ENCODE peak calls at places on chromosome 18, in nine cellular contexts. One of them, this sample, is unnamed.

GRCh38 chr18:32879497-32879896 is 106.7 kb upstream of the KLHL14 start:
- DNase-seq in adrenal gland: no peak
- DNase-seq in esophagus squamous epithelium: no peak
- DNase-seq in spleen: no peak
- DNase-seq in breast epithelium: no peak
- DNase-seq in IMR-90: no peak
- DNase-seq in heart left ventricle: no peak
- DNase-seq in ovary: no peak
- DNase-seq in A549: no peak
- DNase-seq in this sample: no peak

GRCh38 chr18:26549486-26550435 is 1.4 kb upstream of the KCTD1 start:
- DNase-seq in esophagus squamous epithelium: no peak
- DNase-seq in ovary: peak; percentile 70
- DNase-seq in A549: peak; percentile 72
- DNase-seq in breast epithelium: peak; percentile 36
- DNase-seq in adrenal gland: peak; percentile 81
- DNase-seq in heart left ventricle: peak; percentile 78
- DNase-seq in IMR-90: peak; percentile 38
- DNase-seq in spleen: peak; percentile 73
- DNase-seq in this sample: peak; percentile 64

GRCh38 chr18:72986103-72986502 is 118.3 kb upstream of the NETO1 start:
- DNase-seq in spleen: no peak
- DNase-seq in IMR-90: no peak
- DNase-seq in esophagus squamous epithelium: no peak
- DNase-seq in A549: no peak
- DNase-seq in adrenal gland: no peak
- DNase-seq in heart left ventricle: no peak
- DNase-seq in breast epithelium: no peak
- DNase-seq in ovary: no peak
- DNase-seq in this sample: no peak

GRCh38 chr18:28176933-28177827 is at the start of gene CDH2:
- DNase-seq in heart left ventricle: peak; percentile 78
- DNase-seq in breast epithelium: no peak
- DNase-seq in esophagus squamous epithelium: no peak
- DNase-seq in ovary: peak; percentile 58
- DNase-seq in IMR-90: peak; percentile 85
- DNase-seq in A549: peak; percentile 86
- DNase-seq in adrenal gland: peak; percentile 90
- DNase-seq in spleen: peak; percentile 83
- DNase-seq in this sample: peak; percentile 85

GRCh38 chr18:36309436-36310391 is 12.2 kb downstream of the FHOD3 start:
- DNase-seq in ovary: peak; percentile 54
- DNase-seq in adrenal gland: peak; percentile 94
- DNase-seq in esophagus squamous epithelium: no peak
- DNase-seq in breast epithelium: peak; percentile 82
- DNase-seq in heart left ventricle: no peak
- DNase-seq in A549: peak; percentile 64
- DNase-seq in IMR-90: peak; percentile 98
- DNase-seq in spleen: no peak
- DNase-seq in this sample: no peak

GRCh38 chr18:12428923-12429322 is 21.2 kb downstream of the PRELID3A start:
- DNase-seq in ovary: no peak
- DNase-seq in heart left ventricle: no peak
- DNase-seq in adrenal gland: no peak
- DNase-seq in A549: no peak
- DNase-seq in IMR-90: no peak
- DNase-seq in spleen: peak; percentile 68
- DNase-seq in esophagus squamous epithelium: no peak
- DNase-seq in breast epithelium: no peak
- DNase-seq in this sample: no peak

GRCh38 chr18:11963991-11964484 is 17.3 kb upstream of the IMPA2 start:
- DNase-seq in adrenal gland: no peak
- DNase-seq in heart left ventricle: no peak
- DNase-seq in esophagus squamous epithelium: no peak
- DNase-seq in IMR-90: peak; percentile 79
- DNase-seq in breast epithelium: no peak
- DNase-seq in spleen: no peak
- DNase-seq in A549: peak; percentile 40
- DNase-seq in ovary: no peak
- DNase-seq in this sample: no peak

GRCh38 chr18:29123706-29124530 is 947.0 kb upstream of the CDH2 start:
- DNase-seq in spleen: no peak
- DNase-seq in ovary: no peak
- DNase-seq in IMR-90: no peak
- DNase-seq in esophagus squamous epithelium: no peak
- DNase-seq in heart left ventricle: no peak
- DNase-seq in breast epithelium: no peak
- DNase-seq in adrenal gland: no peak
- DNase-seq in A549: no peak
- DNase-seq in this sample: no peak

GRCh38 chr18:9763876-9764605 is 55.9 kb downstream of the RAB31 start:
- DNase-seq in breast epithelium: no peak
- DNase-seq in spleen: no peak
- DNase-seq in heart left ventricle: no peak
- DNase-seq in A549: no peak
- DNase-seq in esophagus squamous epithelium: no peak
- DNase-seq in ovary: no peak
- DNase-seq in IMR-90: no peak
- DNase-seq in adrenal gland: no peak
- DNase-seq in this sample: no peak

GRCh38 chr18:8762968-8763367 is 57.6 kb downstream of the MTCL1 start:
- DNase-seq in breast epithelium: no peak
- DNase-seq in adrenal gland: no peak
- DNase-seq in ovary: no peak
- DNase-seq in heart left ventricle: no peak
- DNase-seq in esophagus squamous epithelium: no peak
- DNase-seq in A549: no peak
- DNase-seq in spleen: no peak
- DNase-seq in IMR-90: no peak
- DNase-seq in this sample: no peak

GRCh38 chr18:5993938-5994337 is 98.6 kb upstream of the TMEM200C start:
- DNase-seq in breast epithelium: no peak
- DNase-seq in adrenal gland: no peak
- DNase-seq in spleen: no peak
- DNase-seq in IMR-90: no peak
- DNase-seq in heart left ventricle: no peak
- DNase-seq in ovary: no peak
- DNase-seq in esophagus squamous epithelium: no peak
- DNase-seq in A549: no peak
- DNase-seq in this sample: no peak

GRCh38 chr18:5997361-5997760 is 102.0 kb upstream of the TMEM200C start:
- DNase-seq in esophagus squamous epithelium: no peak
- DNase-seq in spleen: no peak
- DNase-seq in adrenal gland: no peak
- DNase-seq in A549: no peak
- DNase-seq in IMR-90: no peak
- DNase-seq in breast epithelium: no peak
- DNase-seq in ovary: no peak
- DNase-seq in heart left ventricle: no peak
- DNase-seq in this sample: no peak

GRCh38 chr18:5992381-5992780 is 97.1 kb upstream of the TMEM200C start:
- DNase-seq in A549: no peak
- DNase-seq in breast epithelium: no peak
- DNase-seq in IMR-90: no peak
- DNase-seq in heart left ventricle: no peak
- DNase-seq in spleen: no peak
- DNase-seq in esophagus squamous epithelium: no peak
- DNase-seq in ovary: no peak
- DNase-seq in adrenal gland: no peak
- DNase-seq in this sample: no peak

GRCh38 chr18:5998166-5998881 is 103.0 kb upstream of the TMEM200C start:
- DNase-seq in adrenal gland: no peak
- DNase-seq in spleen: no peak
- DNase-seq in ovary: no peak
- DNase-seq in esophagus squamous epithelium: no peak
- DNase-seq in A549: no peak
- DNase-seq in heart left ventricle: no peak
- DNase-seq in IMR-90: no peak
- DNase-seq in breast epithelium: no peak
- DNase-seq in this sample: peak; percentile 82

DNA sequence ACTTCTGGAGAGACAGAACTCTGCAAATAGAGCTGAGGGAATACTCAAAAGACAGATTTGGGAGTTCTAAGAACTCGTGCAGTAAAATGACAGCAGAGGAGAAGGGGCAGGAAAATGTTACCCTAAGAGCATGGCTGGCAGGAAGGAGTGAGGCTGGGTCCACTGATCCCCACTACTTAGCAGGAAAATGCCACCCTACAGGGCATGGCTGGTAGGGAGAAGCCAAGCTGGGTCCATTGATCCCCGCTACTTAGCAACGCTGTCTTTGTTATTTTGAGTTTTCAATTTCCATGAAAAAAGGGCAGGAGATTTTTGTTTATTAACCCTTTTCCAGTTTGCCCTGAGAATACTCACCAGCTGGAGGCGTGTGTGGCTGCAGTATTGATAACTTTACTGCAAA is 100.3 kb upstream of the TMEM200C start:
- DNase-seq in breast epithelium: no peak
- DNase-seq in spleen: no peak
- DNase-seq in adrenal gland: no peak
- DNase-seq in A549: no peak
- DNase-seq in IMR-90: no peak
- DNase-seq in esophagus squamous epithelium: no peak
- DNase-seq in ovary: no peak
- DNase-seq in heart left ventricle: no peak
- DNase-seq in this sample: no peak
- H3K4me3 ChIP-seq in breast epithelium: no peak overlapping the region
- H3K4me3 ChIP-seq in spleen: no peak overlapping the region
- H3K4me3 ChIP-seq in adrenal gland: no peak overlapping the region
- H3K4me3 ChIP-seq in A549: no peak overlapping the region
- H3K4me3 ChIP-seq in IMR-90: no peak overlapping the region
- H3K4me3 ChIP-seq in esophagus squamous epithelium: no peak overlapping the region
- H3K4me3 ChIP-seq in ovary: no peak overlapping the region
- H3K4me3 ChIP-seq in heart left ventricle: no peak overlapping the region
- H3K4me3 ChIP-seq in this sample: no peak overlapping the region

DNA sequence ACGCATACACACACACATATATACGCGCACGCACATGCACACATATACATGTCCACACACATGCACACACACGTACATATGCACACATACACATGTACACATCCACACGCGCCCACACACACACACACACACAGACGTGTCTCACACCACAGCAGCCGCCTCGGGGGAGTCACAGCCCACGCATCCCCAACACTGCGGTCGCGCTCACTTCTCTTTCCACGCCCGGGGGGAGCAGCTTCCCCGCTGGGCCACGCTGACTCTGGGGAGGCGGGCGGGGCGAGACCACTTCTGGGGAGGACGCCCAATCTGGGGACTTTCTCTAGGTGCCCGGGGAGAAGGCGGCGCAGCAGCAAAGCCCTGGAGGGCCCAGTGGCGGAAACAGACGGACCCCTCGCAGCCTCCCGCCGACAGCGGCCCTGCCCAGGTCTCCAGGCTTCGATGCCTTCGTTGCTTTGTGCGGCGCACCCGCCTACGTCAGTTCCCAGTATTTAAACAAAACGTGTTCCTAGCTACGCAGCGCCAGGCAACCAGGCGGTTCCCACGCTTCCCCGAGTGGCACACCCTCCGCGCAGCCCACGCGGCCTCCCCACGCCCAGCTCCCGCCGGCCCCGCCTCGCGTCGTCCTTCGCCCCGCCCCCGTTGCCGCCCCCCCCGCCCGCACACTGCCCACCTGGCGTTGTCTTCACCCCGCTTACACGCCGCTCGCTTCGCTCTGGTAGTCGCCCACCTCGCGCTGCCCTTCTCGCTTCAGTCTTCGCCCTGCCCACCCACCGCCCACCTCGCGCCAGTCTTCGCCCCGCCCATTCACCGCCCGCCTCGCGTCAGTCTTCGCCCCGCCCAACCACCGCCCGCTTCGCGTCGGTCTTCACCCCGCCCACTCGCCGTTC is 810 bp upstream of the RBFA start:
- DNase-seq in adrenal gland: no peak
- DNase-seq in ovary: no peak
- DNase-seq in esophagus squamous epithelium: peak; percentile 76
- DNase-seq in heart left ventricle: no peak
- DNase-seq in breast epithelium: peak; percentile 40
- DNase-seq in spleen: no peak
- DNase-seq in A549: peak; percentile 16
- DNase-seq in IMR-90: peak; percentile 44
- DNase-seq in this sample: no peak
- TF ChIP-seq POLR2A in adrenal gland: peak; percentile 39
- TF ChIP-seq POLR2A in ovary: peak; percentile 39
- TF ChIP-seq POLR2A in esophagus squamous epithelium: peak; percentile 73
- TF ChIP-seq POLR2A in heart left ventricle: no peak
- TF ChIP-seq POLR2A in breast epithelium: no peak
- TF ChIP-seq POLR2A in spleen: no peak
- TF ChIP-seq POLR2A in A549: peak; percentile 20
- TF ChIP-seq POLR2A in IMR-90: peak; percentile 89
- TF ChIP-seq POLR2A in this sample: peak; percentile 19

GRCh38 chr18:49055787-49056186 is 105.0 kb upstream of the SMAD7 start:
- DNase-seq in A549: no peak
- DNase-seq in ovary: no peak
- DNase-seq in esophagus squamous epithelium: no peak
- DNase-seq in spleen: peak; percentile 92
- DNase-seq in IMR-90: peak; percentile 94
- DNase-seq in adrenal gland: peak; percentile 40
- DNase-seq in breast epithelium: no peak
- DNase-seq in heart left ventricle: peak; percentile 79
- DNase-seq in this sample: no peak

GRCh38 chr18:49050462-49050861 is 99.7 kb upstream of the SMAD7 start:
- DNase-seq in spleen: no peak
- DNase-seq in IMR-90: no peak
- DNase-seq in heart left ventricle: no peak
- DNase-seq in ovary: no peak
- DNase-seq in esophagus squamous epithelium: no peak
- DNase-seq in adrenal gland: no peak
- DNase-seq in breast epithelium: no peak
- DNase-seq in A549: no peak
- DNase-seq in this sample: no peak

GRCh38 chr18:49051323-49051967 is 100.7 kb upstream of the SMAD7 start:
- DNase-seq in adrenal gland: no peak
- DNase-seq in A549: no peak
- DNase-seq in heart left ventricle: no peak
- DNase-seq in esophagus squamous epithelium: no peak
- DNase-seq in IMR-90: no peak
- DNase-seq in ovary: no peak
- DNase-seq in spleen: no peak
- DNase-seq in breast epithelium: no peak
- DNase-seq in this sample: no peak

GRCh38 chr18:49055196-49055595 is 104.4 kb upstream of the SMAD7 start:
- DNase-seq in A549: no peak
- DNase-seq in spleen: no peak
- DNase-seq in adrenal gland: no peak
- DNase-seq in ovary: no peak
- DNase-seq in heart left ventricle: no peak
- DNase-seq in IMR-90: no peak
- DNase-seq in breast epithelium: no peak
- DNase-seq in esophagus squamous epithelium: no peak
- DNase-seq in this sample: no peak

GRCh38 chr18:49052891-49053644 is 102.3 kb upstream of the SMAD7 start:
- DNase-seq in IMR-90: peak; percentile 97
- DNase-seq in heart left ventricle: no peak
- DNase-seq in A549: no peak
- DNase-seq in adrenal gland: no peak
- DNase-seq in spleen: no peak
- DNase-seq in breast epithelium: no peak
- DNase-seq in esophagus squamous epithelium: no peak
- DNase-seq in ovary: no peak
- DNase-seq in this sample: no peak
- H3K4me1 ChIP-seq in IMR-90: peaks cover 38% of the 10 kb centered on the region
- H3K4me1 ChIP-seq in heart left ventricle: peaks cover 34% of the 10 kb centered on the region
- H3K4me1 ChIP-seq in A549: peaks cover 3% of the 10 kb centered on the region
- H3K4me1 ChIP-seq in adrenal gland: peaks cover 10% of the 10 kb centered on the region
- H3K4me1 ChIP-seq in spleen: peaks cover 45% of the 10 kb centered on the region
- H3K4me1 ChIP-seq in breast epithelium: no peaks in the 10 kb centered on the region
- H3K4me1 ChIP-seq in esophagus squamous epithelium: peaks cover 11% of the 10 kb centered on the region
- H3K4me1 ChIP-seq in ovary: peaks cover 10% of the 10 kb centered on the region
- H3K4me1 ChIP-seq in this sample: no peaks in the 10 kb centered on the region

GRCh38 chr18:79797518-79798345 is at the start of gene KCNG2:
- DNase-seq in spleen: peak; percentile 87
- DNase-seq in adrenal gland: no peak
- DNase-seq in A549: peak; percentile 19
- DNase-seq in IMR-90: no peak
- DNase-seq in heart left ventricle: peak; percentile 61
- DNase-seq in ovary: no peak
- DNase-seq in breast epithelium: no peak
- DNase-seq in esophagus squamous epithelium: no peak
- DNase-seq in this sample: no peak
- H3K4me3 ChIP-seq in spleen: peak within 1 kb of the TSS; percentile 42
- H3K4me3 ChIP-seq in adrenal gland: no peak within 1 kb of the TSS
- H3K4me3 ChIP-seq in A549: peak within 1 kb of the TSS; percentile 35
- H3K4me3 ChIP-seq in IMR-90: peak within 1 kb of the TSS; percentile 42
- H3K4me3 ChIP-seq in heart left ventricle: peak within 1 kb of the TSS; percentile 39
- H3K4me3 ChIP-seq in ovary: no peak within 1 kb of the TSS
- H3K4me3 ChIP-seq in breast epithelium: peak within 1 kb of the TSS; percentile 71
- H3K4me3 ChIP-seq in esophagus squamous epithelium: peak within 1 kb of the TSS; percentile 15
- H3K4me3 ChIP-seq in this sample: no peak within 1 kb of the TSS